ENCODE peak calls at places on chromosome 11, in four cellular contexts. B, Z, V and W are unnamed samples.

GRCh38 chr11:17526931-17527660 is 17.1 kb downstream of the USH1C start:
- DNase-seq in B (no peak), Z (no peak), V (no peak), W (no peak)

GRCh38 chr11:94295534-94295933 is 8.8 kb upstream of the IZUMO1R start:
- DNase-seq in B (no peak), Z (no peak), V (no peak), W (no peak)

GRCh38 chr11:103284260-103284659 is 175.0 kb downstream of the DYNC2H1 start:
- DNase-seq in B (no peak), Z (no peak), V (no peak), W (no peak)

GRCh38 chr11:85902353-85902752 is 47.2 kb downstream of the CCDC83 start:
- DNase-seq in B (no peak), Z (no peak), V (no peak), W (no peak)

GRCh38 chr11:12410006-12410728 is 32.8 kb downstream of the PARVA start:
- DNase-seq in B (no peak), Z (no peak), V (no peak), W (no peak)

GRCh38 chr11:94928146-94928995 is 45.0 kb downstream of the CWC15 start:
- DNase-seq in B (no peak), Z (no peak), V (no peak), W (no peak)

GRCh38 chr11:13769188-13769587 is 100.7 kb downstream of the FAR1 start:
- DNase-seq in B (no peak), Z (no peak), V (no peak), W (peak; percentile 5)

GRCh38 chr11:87300640-87301381 is 263.1 kb downstream of the TMEM135 start:
- DNase-seq in B (no peak), Z (no peak), V (no peak), W (no peak)

GRCh38 chr11:35187996-35188395 is 49.0 kb downstream of the CD44 start:
- DNase-seq in B (no peak), Z (no peak), V (no peak), W (no peak)

GRCh38 chr11:1930448-1930802 is 10.9 kb downstream of the TNNT3 start:
- DNase-seq in B (no peak), Z (no peak), V (no peak), W (no peak)

GRCh38 chr11:92627615-92628201 is 341.7 kb upstream of the MTNR1B start:
- DNase-seq in B (no peak), Z (no peak), V (no peak), W (no peak)

GRCh38 chr11:70080763-70081162 is 2.6 kb downstream of the ANO1 start:
- DNase-seq in B (no peak), Z (peak; percentile 38), V (peak; percentile 26), W (no peak)

GRCh38 chr11:102770191-102770590 is 10.2 kb downstream of the MMP10 start:
- DNase-seq in B (no peak), Z (no peak), V (no peak), W (no peak)

GRCh38 chr11:132056689-132057088 is 686.3 kb downstream of the NTM start:
- DNase-seq in B (no peak), Z (no peak), V (no peak), W (no peak)

GRCh38 chr11:3215346-3216026 is 3.1 kb downstream of the MRGPRG start:
- DNase-seq in B (no peak), Z (no peak), V (no peak), W (no peak)

GRCh38 chr11:10592331-10592730 is 23.9 kb upstream of the LYVE1 start:
- DNase-seq in B (no peak), Z (peak; percentile 26), V (no peak), W (no peak)

GRCh38 chr11:772429-773390 is 4.6 kb downstream of the GATD1 start:
- DNase-seq in B (no peak), Z (no peak), V (no peak), W (no peak)

GRCh38 chr11:44920451-44920850 is 30.2 kb downstream of the TP53I11 start:
- DNase-seq in B (no peak), Z (no peak), V (no peak), W (no peak)

GRCh38 chr11:100930185-100930778 is 199.3 kb downstream of the PGR start:
- DNase-seq in B (no peak), Z (peak; percentile 47), V (peak; percentile 9), W (peak; percentile 46)

GRCh38 chr11:74090701-74091100 is 80.1 kb downstream of the C2CD3 start:
- DNase-seq in B (no peak), Z (no peak), V (no peak), W (peak; percentile 12)

GRCh38 chr11:56906683-56907148 is 82.0 kb upstream of the OR5AK2 start:
- DNase-seq in B (no peak), Z (no peak), V (no peak), W (no peak)

GRCh38 chr11:105912666-105913065 is 109.4 kb downstream of the MSANTD4 start:
- DNase-seq in B (no peak), Z (no peak), V (no peak), W (no peak)

GRCh38 chr11:2314525-2315394 is 12.9 kb downstream of the TSPAN32 start:
- DNase-seq in B (no peak), Z (no peak), V (peak; percentile 46), W (no peak)

GRCh38 chr11:33695051-33695566 is 5.5 kb downstream of the C11orf91 start:
- DNase-seq in B (no peak), Z (no peak), V (no peak), W (peak; percentile 28)

GRCh38 chr11:12287374-12288211 is 89.8 kb upstream of the PARVA start:
- DNase-seq in B (peak; percentile 57), Z (peak; percentile 78), V (peak; percentile 44), W (peak; percentile 59)

GRCh38 chr11:121365304-121365703 is 72.7 kb downstream of the SC5D start:
- DNase-seq in B (no peak), Z (no peak), V (no peak), W (no peak)

GRCh38 chr11:45660717-45661416 is 4.6 kb downstream of the CHST1 start:
- DNase-seq in B (no peak), Z (no peak), V (no peak), W (no peak)

GRCh38 chr11:210122-210802 is 2.8 kb downstream of the RIC8A start:
- DNase-seq in B (no peak), Z (no peak), V (no peak), W (no peak)

GRCh38 chr11:19723572-19724342 is 11.1 kb downstream of the NAV2 start:
- DNase-seq in B (no peak), Z (peak; percentile 36), V (no peak), W (peak; percentile 12)

GRCh38 chr11:38221295-38221694 is 1623.3 kb upstream of the RAG2 start:
- DNase-seq in B (no peak), Z (no peak), V (no peak), W (no peak)

GRCh38 chr11:60274462-60274861 is 6.0 kb upstream of the MS4A4A start:
- DNase-seq in B (no peak), Z (no peak), V (no peak), W (no peak)

GRCh38 chr11:100687630-100688395 is 725 bp downstream of the ARHGAP42 start:
- DNase-seq in B (peak; percentile 53), Z (peak; percentile 75), V (peak; percentile 35), W (peak; percentile 55)

GRCh38 chr11:34063061-34063795 is 11.7 kb downstream of the CAPRIN1 start:
- DNase-seq in B (no peak), Z (no peak), V (no peak), W (no peak)

GRCh38 chr11:8531982-8532381 is 62.0 kb downstream of the STK33 start:
- DNase-seq in B (no peak), Z (no peak), V (no peak), W (no peak)

GRCh38 chr11:62687508-62688396 is 1.6 kb downstream of the LRRN4CL start:
- DNase-seq in B (no peak), Z (no peak), V (no peak), W (no peak)

GRCh38 chr11:82872377-82873150 is 27.7 kb downstream of the PRCP start:
- DNase-seq in B (no peak), Z (no peak), V (no peak), W (no peak)

DNA sequence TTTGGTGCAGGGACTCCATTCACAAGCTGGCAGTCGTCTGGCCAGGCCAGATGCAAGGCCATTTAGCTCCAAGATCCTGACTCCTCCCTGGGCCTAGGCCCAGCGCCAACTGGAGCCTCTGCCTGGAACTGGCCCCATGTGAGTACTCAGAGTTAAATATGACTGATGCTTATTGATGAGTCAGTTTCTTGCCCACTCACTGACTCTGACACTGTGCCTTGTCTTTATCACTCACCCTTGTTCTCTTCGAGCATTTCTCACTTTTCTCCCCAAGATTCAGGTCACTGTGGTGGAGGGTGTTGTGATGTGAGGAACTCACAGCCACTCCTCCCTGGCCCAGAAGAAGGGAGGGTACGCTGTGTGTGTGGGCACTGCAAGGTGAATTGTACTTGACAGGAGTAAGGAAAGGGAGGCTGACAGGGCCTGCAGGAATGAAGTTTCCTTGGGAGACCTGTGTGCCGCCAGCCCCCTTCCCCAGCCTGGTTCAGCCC is 23.2 kb upstream of the ST3GAL4 start:
- DNase-seq in B (no peak), Z (no peak), V (no peak), W (no peak)
- TF ChIP-seq FOSL1 in B (no peak), Z (peak; percentile 12), V (peak; percentile 71), W (no peak)

GRCh38 chr11:68312780-68313573 is 586 bp downstream of the LRP5 start:
- DNase-seq in B (no peak), Z (no peak), V (peak; percentile 84), W (no peak)
- TF ChIP-seq EZH2 in B (no peak), Z (no peak), V (no peak), W (no peak)

DNA sequence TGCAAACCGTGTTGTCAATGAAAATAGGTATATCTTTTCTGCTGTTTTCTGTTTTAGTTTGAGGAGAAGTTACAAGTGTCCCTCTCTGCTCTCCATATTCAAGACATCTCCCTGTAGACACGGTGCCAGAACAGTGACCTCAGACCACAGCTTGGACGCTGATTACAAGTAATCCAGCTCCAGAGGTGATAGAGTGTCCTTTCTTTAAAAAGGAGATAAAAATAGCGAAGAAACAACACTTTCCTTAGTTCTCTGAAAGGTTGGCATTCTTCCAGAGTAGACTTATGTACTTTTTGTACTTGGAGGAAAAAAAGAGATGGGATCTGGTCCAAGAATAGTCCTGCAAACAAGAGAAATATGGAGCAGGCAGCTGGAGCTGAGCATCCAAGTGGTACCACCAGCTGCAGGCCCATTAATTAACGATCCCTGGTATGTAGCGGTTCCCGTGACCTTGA is 43.0 kb upstream of the WT1 start:
- DNase-seq in B (no peak), Z (no peak), V (no peak), W (no peak)
- TF ChIP-seq FOSL1 in B (no peak), Z (no peak), V (no peak), W (no peak)

DNA sequence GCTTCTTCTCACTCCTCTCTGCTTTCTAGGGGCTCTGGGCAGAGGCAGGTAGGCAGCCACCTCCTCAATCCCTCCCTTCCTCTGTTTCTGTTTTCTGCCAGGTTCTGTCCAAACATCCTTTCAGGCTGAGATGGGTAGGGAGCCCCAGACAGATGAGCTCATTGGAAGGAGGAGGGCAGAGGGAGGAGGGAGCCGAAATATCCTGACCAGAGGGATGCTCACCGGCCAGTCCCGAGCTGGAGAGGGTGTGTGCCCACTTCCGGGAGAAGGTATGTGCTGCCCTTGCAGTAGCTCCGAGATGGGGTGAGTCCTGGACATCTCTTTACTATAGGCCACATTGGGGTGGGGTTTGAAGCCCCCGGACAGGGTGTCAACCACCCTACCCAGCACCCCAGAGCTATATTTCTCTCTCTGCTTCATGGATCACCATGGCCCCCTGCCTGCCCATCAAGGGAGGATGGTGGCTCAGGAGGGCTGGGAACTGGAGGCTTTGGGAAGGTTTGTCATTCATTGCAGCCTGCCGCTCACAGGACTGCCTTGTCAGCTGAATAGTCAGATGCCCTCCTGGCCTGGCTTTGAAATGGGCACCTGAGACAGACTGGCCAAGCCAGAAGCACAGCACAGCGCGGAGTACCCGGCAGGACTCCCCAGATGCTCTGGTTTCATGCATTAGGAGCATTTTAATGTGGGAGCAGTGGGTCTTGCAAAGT is 4.7 kb upstream of the SCN4B start:
- DNase-seq in B (no peak), Z (no peak), V (no peak), W (no peak)
- TF ChIP-seq EZH2 in B (peak; percentile 21), Z (no peak), V (no peak), W (no peak)

GRCh38 chr11:125982348-125982730 is 36.5 kb downstream of the VSIG10L2 start:
- DNase-seq in B (no peak), Z (no peak), V (no peak), W (no peak)
- TF ChIP-seq FOSL1 in B (no peak), Z (no peak), V (no peak), W (no peak)